ENCODE peak calls at places on chromosome 1, in five cellular contexts. One of them, this sample, is unnamed.

GRCh38 chr1:232853994-232854532 is 48.8 kb downstream of the MAP10 start:
- DNase-seq in Right ventricle myocardium inferior: no peak
- DNase-seq in iPS-NIHi11: no peak
- DNase-seq in aorta: no peak
- DNase-seq in GM12878: no peak
- DNase-seq in this sample: no peak

GRCh38 chr1:5375437-5375836 is 616.8 kb downstream of the NPHP4 start:
- DNase-seq in Right ventricle myocardium inferior: no peak
- DNase-seq in GM12878: no peak
- DNase-seq in iPS-NIHi11: no peak
- DNase-seq in aorta: no peak
- DNase-seq in this sample: no peak

GRCh38 chr1:23018661-23019093 is 591 bp upstream of the KDM1A start:
- DNase-seq in GM12878: no peak
- DNase-seq in aorta: no peak
- DNase-seq in iPS-NIHi11: peak
- DNase-seq in Right ventricle myocardium inferior: no peak
- DNase-seq in this sample: no peak

GRCh38 chr1:11357291-11357690 is 84.3 kb downstream of the UBIAD1 start:
- DNase-seq in aorta: no peak
- DNase-seq in iPS-NIHi11: no peak
- DNase-seq in Right ventricle myocardium inferior: no peak
- DNase-seq in GM12878: no peak
- DNase-seq in this sample: no peak

GRCh38 chr1:41677586-41677985 is 193.1 kb upstream of the EDN2 start:
- DNase-seq in iPS-NIHi11: no peak
- DNase-seq in GM12878: no peak
- DNase-seq in Right ventricle myocardium inferior: no peak
- DNase-seq in aorta: no peak
- DNase-seq in this sample: no peak

GRCh38 chr1:202844259-202844658 is 33.5 kb downstream of the PCAT6 start:
- DNase-seq in Right ventricle myocardium inferior: no peak
- DNase-seq in aorta: no peak
- DNase-seq in GM12878: no peak
- DNase-seq in iPS-NIHi11: no peak
- DNase-seq in this sample: no peak

GRCh38 chr1:155322571-155322952 is 1.9 kb downstream of the RUSC1 start:
- DNase-seq in GM12878: no peak
- DNase-seq in iPS-NIHi11: no peak
- DNase-seq in Right ventricle myocardium inferior: no peak
- DNase-seq in aorta: peak
- DNase-seq in this sample: no peak

GRCh38 chr1:185560760-185561159 is 173.4 kb upstream of the HMCN1 start:
- DNase-seq in GM12878: no peak
- DNase-seq in iPS-NIHi11: no peak
- DNase-seq in Right ventricle myocardium inferior: no peak
- DNase-seq in aorta: no peak
- DNase-seq in this sample: no peak

GRCh38 chr1:94039871-94040569 is 80.9 kb downstream of the ABCA4 start:
- DNase-seq in aorta: no peak
- DNase-seq in iPS-NIHi11: no peak
- DNase-seq in GM12878: no peak
- DNase-seq in Right ventricle myocardium inferior: no peak
- DNase-seq in this sample: no peak

This sample was measured in effector memory CD8-positive, alpha-beta T cell.